ENCODE peak calls at places on chromosomes 1 and 21, in eight cellular contexts. Z is NAMALWA; U is stimulated activated naive CD4-positive, alpha-beta T cell; C is AG04450; P is NCI-H2081; B is activated naive CD8-positive, alpha-beta T cell treated with anti-CD3 and anti-CD28 coated beads for 36 hours; Y is activated T-cell treated with anti-CD3 and anti-CD28 coated beads for 1 hour; D is GM23338. L is an unnamed sample.

GRCh38 chr21:28636988-28637691 is 355.5 kb downstream of the LTN1 start:
- DNase-seq in Z (no peak), U (no peak), C (peak), P (no peak), B (peak), Y (no peak), D (no peak), L (peak)

GRCh38 chr1:207025144-207025880 is 7.2 kb downstream of the C1orf116 start:
- DNase-seq in Z (no peak), U (no peak), C (no peak), P (no peak), B (no peak), Y (no peak), D (peak), L (peak)

GRCh38 chr1:30325085-30325935 is 398.1 kb downstream of the MATN1 start:
- DNase-seq in Z (no peak), U (no peak), C (no peak), P (no peak), B (no peak), Y (no peak), D (no peak), L (no peak)

GRCh38 chr1:65170511-65171142 is 22.6 kb downstream of the AK4 start:
- DNase-seq in Z (no peak), U (no peak), C (no peak), P (no peak), B (no peak), Y (no peak), D (no peak), L (peak)

GRCh38 chr1:212286437-212287131 is 1.4 kb downstream of the PPP2R5A start:
- DNase-seq in Z (peak), U (no peak), C (no peak), P (no peak), B (no peak), Y (no peak), D (no peak), L (no peak)

GRCh38 chr1:63922848-63923247 is 149.0 kb downstream of the ROR1 start:
- DNase-seq in Z (no peak), U (no peak), C (no peak), P (no peak), B (no peak), Y (no peak), D (no peak), L (no peak)

GRCh38 chr1:244863491-244864252 is 671 bp downstream of the HNRNPU start:
- DNase-seq in Z (no peak), U (no peak), C (no peak), P (no peak), B (peak), Y (no peak), D (no peak), L (no peak)

GRCh38 chr1:37845049-37845646 is 14.2 kb downstream of the MTF1 start:
- DNase-seq in Z (no peak), U (no peak), C (no peak), P (no peak), B (no peak), Y (no peak), D (no peak), L (no peak)

GRCh38 chr1:66788231-66788939 is 12.7 kb downstream of the INSL5 start:
- DNase-seq in Z (peak), U (peak), C (no peak), P (no peak), B (peak), Y (peak), D (no peak), L (no peak)

GRCh38 chr1:22077728-22078127 is 25.2 kb downstream of the CDC42 start:
- DNase-seq in Z (no peak), U (no peak), C (no peak), P (peak), B (no peak), Y (no peak), D (no peak), L (no peak)

GRCh38 chr1:205920159-205920558 is 23.1 kb downstream of the SLC26A9 start:
- DNase-seq in Z (no peak), U (no peak), C (no peak), P (peak), B (no peak), Y (no peak), D (no peak), L (peak)

GRCh38 chr21:43703068-43703880 is 15.7 kb upstream of the PDXK start:
- DNase-seq in Z (no peak), U (no peak), C (no peak), P (no peak), B (peak), Y (no peak), D (peak), L (peak)

GRCh38 chr1:229372251-229372650 is 29.4 kb upstream of the CCSAP start:
- DNase-seq in Z (no peak), U (no peak), C (no peak), P (no peak), B (no peak), Y (no peak), D (no peak), L (no peak)

GRCh38 chr1:59856725-59857338 is 42.1 kb downstream of the HOOK1 start:
- DNase-seq in Z (no peak), U (no peak), C (no peak), P (peak), B (no peak), Y (no peak), D (no peak), L (no peak)

GRCh38 chr21:14956826-14957225 is 108.0 kb downstream of the NRIP1 start:
- DNase-seq in Z (no peak), U (no peak), C (peak), P (no peak), B (no peak), Y (no peak), D (no peak), L (no peak)

GRCh38 chr1:216523449-216524190 is 100.4 kb upstream of the USH2A start:
- DNase-seq in Z (no peak), U (no peak), C (peak), P (no peak), B (no peak), Y (no peak), D (no peak), L (no peak)

L was measured in MV-4-11.